ENCODE peak calls at places on chromosomes 5 and 9, in five cellular contexts. C, I, J, W and B are unnamed samples.

GRCh38 chr9:23537192-23538059 is 288.6 kb downstream of the ELAVL2 start:
- DNase-seq in C (no peak), I (no peak), J (no peak), W (no peak), B (no peak)

GRCh38 chr9:79140751-79141150 is 431.0 kb upstream of the TLE4 start:
- DNase-seq in C (no peak), I (no peak), J (no peak), W (no peak), B (no peak)

GRCh38 chr5:56490971-56491468 is 257.9 kb upstream of the ANKRD55 start:
- DNase-seq in C (no peak), I (peak; percentile 18), J (no peak), W (no peak), B (peak; percentile 65)

GRCh38 chr5:151495330-151495729 is 47.9 kb downstream of the SLC36A1 start:
- DNase-seq in C (no peak), I (no peak), J (no peak), W (no peak), B (no peak)

GRCh38 chr5:149706158-149706557 is 24.0 kb upstream of the PPARGC1B start:
- DNase-seq in C (no peak), I (no peak), J (no peak), W (no peak), B (no peak)

GRCh38 chr5:37553720-37554402 is 174.7 kb downstream of the WDR70 start:
- DNase-seq in C (no peak), I (no peak), J (no peak), W (no peak), B (no peak)

GRCh38 chr5:2912741-2913140 is 161.3 kb upstream of the IRX2 start:
- DNase-seq in C (no peak), I (no peak), J (no peak), W (no peak), B (no peak)

GRCh38 chr5:68057186-68057585 is 158.4 kb upstream of the PIK3R1 start:
- DNase-seq in C (no peak), I (no peak), J (no peak), W (no peak), B (no peak)

GRCh38 chr9:36728651-36729520 is 156.2 kb downstream of the MELK start:
- DNase-seq in C (peak; percentile 70), I (peak; percentile 57), J (peak; percentile 83), W (peak; percentile 13), B (peak; percentile 69)

GRCh38 chr5:150542933-150543445 is 35.1 kb downstream of the NDST1 start:
- DNase-seq in C (no peak), I (no peak), J (no peak), W (no peak), B (no peak)

GRCh38 chr9:3528466-3528865 is 2.7 kb upstream of the RFX3 start:
- DNase-seq in C (no peak), I (no peak), J (no peak), W (peak; percentile 67), B (no peak)

GRCh38 chr9:14565352-14565956 is 127.8 kb downstream of the ZDHHC21 start:
- DNase-seq in C (no peak), I (no peak), J (no peak), W (peak; percentile 9), B (no peak)

GRCh38 chr9:82961504-82962125 is 101.3 kb downstream of the RASEF start:
- DNase-seq in C (peak; percentile 46), I (peak; percentile 61), J (peak; percentile 74), W (peak; percentile 11), B (peak; percentile 90)

GRCh38 chr9:130356033-130356432 is 88.7 kb upstream of the ASS1 start:
- DNase-seq in C (no peak), I (no peak), J (no peak), W (no peak), B (no peak)

GRCh38 chr5:83636141-83636540 is 84.5 kb downstream of the HAPLN1 start:
- DNase-seq in C (no peak), I (no peak), J (no peak), W (no peak), B (no peak)

GRCh38 chr9:91138760-91139159 is 223.0 kb downstream of the AUH start:
- DNase-seq in C (no peak), I (peak; percentile 76), J (no peak), W (no peak), B (no peak)
- TF ChIP-seq JUND in C (no peak), I (peak; percentile 88), J (no peak), W (no peak), B (no peak)

GRCh38 chr5:159163027-159163699 is 46.2 kb downstream of the RNF145 start:
- DNase-seq in C (no peak), I (peak; percentile 32), J (no peak), W (no peak), B (no peak)

GRCh38 chr5:159156839-159157238 is 52.5 kb downstream of the RNF145 start:
- DNase-seq in C (no peak), I (peak; percentile 57), J (peak; percentile 68), W (peak; percentile 30), B (peak; percentile 83)

GRCh38 chr5:159157552-159157951 is 51.8 kb downstream of the RNF145 start:
- DNase-seq in C (no peak), I (no peak), J (no peak), W (no peak), B (no peak)

GRCh38 chr5:159163700-159164044 is 45.7 kb downstream of the RNF145 start:
- DNase-seq in C (no peak), I (no peak), J (no peak), W (no peak), B (no peak)

GRCh38 chr5:159161361-159162214 is 47.8 kb downstream of the RNF145 start:
- DNase-seq in C (no peak), I (no peak), J (no peak), W (no peak), B (no peak)
- TF ChIP-seq JUND in C (no peak), I (no peak), J (no peak), W (no peak), B (no peak)

GRCh38 chr5:176656467-176656990 is 9.2 kb downstream of the TSPAN17 start:
- DNase-seq in C (no peak), I (no peak), J (no peak), W (no peak), B (no peak)

GRCh38 chr5:176659440-176659839 is 12.2 kb downstream of the TSPAN17 start:
- DNase-seq in C (no peak), I (no peak), J (no peak), W (no peak), B (no peak)

GRCh38 chr5:176658817-176659216 is 11.5 kb downstream of the TSPAN17 start:
- DNase-seq in C (no peak), I (no peak), J (no peak), W (no peak), B (no peak)

GRCh38 chr5:176659860-176660461 is 12.7 kb downstream of the TSPAN17 start:
- DNase-seq in C (no peak), I (no peak), J (no peak), W (no peak), B (no peak)

DNA sequence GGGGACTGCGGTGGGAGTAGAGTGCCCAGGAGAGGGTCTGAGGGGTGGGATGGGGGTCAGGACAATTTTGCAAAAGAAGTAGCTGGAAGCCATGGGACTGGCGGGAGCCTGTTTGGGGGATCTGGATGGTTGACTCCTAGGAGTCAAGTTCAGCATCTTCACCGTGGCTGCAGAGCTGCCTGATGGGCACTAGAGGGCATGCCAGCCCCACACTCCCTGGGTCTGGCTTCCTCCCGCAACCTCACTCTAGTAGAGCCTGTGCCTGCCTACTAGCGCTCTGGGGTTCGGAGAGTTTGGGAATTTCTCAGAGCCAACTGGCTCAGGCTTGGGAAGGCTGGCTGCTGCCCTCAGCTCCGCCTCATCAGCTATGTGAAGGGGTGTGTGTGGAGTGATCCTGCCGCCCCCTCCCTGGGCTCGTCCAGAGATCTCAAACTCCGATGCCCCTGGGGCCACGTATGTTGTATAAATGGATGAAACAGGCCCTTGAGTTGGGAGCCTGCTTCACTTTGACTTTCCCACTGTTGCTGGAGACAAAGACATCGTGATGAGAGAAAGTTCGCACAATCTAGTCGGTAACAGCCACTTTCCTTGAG is 10.8 kb downstream of the TSPAN17 start:
- DNase-seq in C (peak; percentile 54), I (peak; percentile 34), J (peak; percentile 86), W (no peak), B (peak; percentile 80)
- TF ChIP-seq JUND in C (no peak), I (no peak), J (no peak), W (no peak), B (no peak)

GRCh38 chr5:60668715-60669304 is 31.2 kb downstream of the DEPDC1B start:
- DNase-seq in C (no peak), I (peak; percentile 31), J (peak; percentile 22), W (no peak), B (no peak)
- TF ChIP-seq JUND in C (no peak), I (no peak), J (no peak), W (no peak), B (no peak)

DNA sequence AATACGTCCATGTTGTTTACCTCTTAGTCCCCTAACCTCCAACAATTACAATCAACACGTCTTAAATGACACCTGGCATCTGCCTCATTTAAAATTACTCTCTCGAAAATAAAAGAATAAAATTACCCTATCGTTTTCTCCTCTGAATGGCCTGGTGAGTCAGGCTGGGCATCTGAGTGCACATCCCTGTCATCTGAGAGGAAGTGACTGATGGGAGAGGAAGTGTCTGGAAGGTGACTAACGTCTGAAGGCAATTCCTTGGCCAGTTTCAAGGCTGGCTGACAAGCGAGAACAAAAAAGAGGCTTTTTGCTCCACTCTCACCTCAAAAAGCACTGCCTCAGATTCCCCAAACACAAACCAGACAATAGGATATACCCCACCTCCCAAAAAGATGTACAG is 57.7 kb downstream of the MAPKAP1 start:
- DNase-seq in C (no peak), I (peak; percentile 74), J (no peak), W (no peak), B (no peak)
- TF ChIP-seq JUND in C (no peak), I (peak; percentile 91), J (peak; percentile 96), W (no peak), B (no peak)

DNA sequence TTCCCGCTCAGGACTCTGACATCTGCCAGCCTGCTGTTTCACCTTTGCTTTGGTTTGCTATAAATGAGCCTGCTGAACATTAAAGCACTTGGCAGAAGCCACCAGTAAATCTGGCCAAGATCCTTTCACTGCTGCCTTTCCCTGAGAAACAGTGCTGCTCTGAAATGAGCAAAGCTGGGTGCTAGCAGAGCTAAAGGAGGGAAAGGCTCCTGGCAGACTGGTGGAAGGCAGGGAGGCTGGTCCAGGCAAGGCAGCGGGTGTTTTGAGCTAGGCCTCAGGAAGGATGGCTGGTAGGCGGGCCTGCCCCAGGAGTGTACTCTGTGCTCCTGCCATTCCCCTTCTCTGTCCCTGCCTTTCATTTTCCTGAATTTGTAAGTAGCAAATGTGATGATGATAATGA is 52.5 kb upstream of the PTGS1 start:
- DNase-seq in C (no peak), I (no peak), J (no peak), W (no peak), B (no peak)
- TF ChIP-seq JUND in C (no peak), I (no peak), J (no peak), W (no peak), B (no peak)